ENCODE peak calls at places on chromosomes 6 and 20, in six cellular contexts. One of them, this sample, is unnamed.

GRCh38 chr6:7237653-7238190 is 75.3 kb downstream of the SSR1 start:
- DNase-seq in nucleus accumbens: no peak
- DNase-seq in EH: no peak
- DNase-seq in hypothalamus: no peak
- DNase-seq in IMR-90: peak
- DNase-seq in DND-41: no peak
- DNase-seq in this sample: no peak

GRCh38 chr6:112481256-112481655 is 134.1 kb downstream of the RFPL4B start:
- DNase-seq in nucleus accumbens: no peak
- DNase-seq in EH: no peak
- DNase-seq in hypothalamus: no peak
- DNase-seq in IMR-90: no peak
- DNase-seq in DND-41: no peak
- DNase-seq in this sample: no peak

GRCh38 chr20:14955396-14955795 is 618.0 kb upstream of the FLRT3 start:
- DNase-seq in nucleus accumbens: no peak
- DNase-seq in EH: no peak
- DNase-seq in hypothalamus: no peak
- DNase-seq in IMR-90: no peak
- DNase-seq in DND-41: no peak
- DNase-seq in this sample: peak

GRCh38 chr20:20821496-20822260 is 109.2 kb upstream of the RALGAPA2 start:
- DNase-seq in nucleus accumbens: no peak
- DNase-seq in EH: no peak
- DNase-seq in hypothalamus: no peak
- DNase-seq in IMR-90: no peak
- DNase-seq in DND-41: no peak
- DNase-seq in this sample: no peak

GRCh38 chr20:50729925-50730764 is 1.2 kb upstream of the PARD6B start:
- DNase-seq in nucleus accumbens: no peak
- DNase-seq in EH: peak
- DNase-seq in hypothalamus: no peak
- DNase-seq in IMR-90: no peak
- DNase-seq in DND-41: no peak
- DNase-seq in this sample: no peak

GRCh38 chr20:46226602-46227001 is 81.7 kb downstream of the CDH22 start:
- DNase-seq in nucleus accumbens: no peak
- DNase-seq in EH: peak
- DNase-seq in hypothalamus: no peak
- DNase-seq in IMR-90: peak
- DNase-seq in DND-41: no peak
- DNase-seq in this sample: peak

GRCh38 chr20:13809855-13810254 is 25.0 kb downstream of the NDUFAF5 start:
- DNase-seq in nucleus accumbens: no peak
- DNase-seq in EH: no peak
- DNase-seq in hypothalamus: no peak
- DNase-seq in IMR-90: no peak
- DNase-seq in DND-41: no peak
- DNase-seq in this sample: no peak

GRCh38 chr6:56914791-56915658 is 39.9 kb upstream of the BEND6 start:
- DNase-seq in nucleus accumbens: peak
- DNase-seq in EH: peak
- DNase-seq in hypothalamus: peak
- DNase-seq in IMR-90: no peak
- DNase-seq in DND-41: no peak
- DNase-seq in this sample: no peak

GRCh38 chr20:2109425-2110210 is 8.0 kb downstream of the STK35 start:
- DNase-seq in nucleus accumbens: peak
- DNase-seq in EH: peak
- DNase-seq in hypothalamus: peak
- DNase-seq in IMR-90: no peak
- DNase-seq in DND-41: no peak
- DNase-seq in this sample: peak

GRCh38 chr20:35257175-35257909 is 20.6 kb downstream of the MMP24OS start:
- DNase-seq in nucleus accumbens: no peak
- DNase-seq in EH: peak
- DNase-seq in hypothalamus: no peak
- DNase-seq in IMR-90: peak
- DNase-seq in DND-41: no peak
- DNase-seq in this sample: no peak

GRCh38 chr6:142944126-142945066 is 580 bp downstream of the HIVEP2 start:
- DNase-seq in nucleus accumbens: peak
- DNase-seq in EH: peak
- DNase-seq in hypothalamus: peak
- DNase-seq in IMR-90: peak
- DNase-seq in DND-41: peak
- DNase-seq in this sample: peak

GRCh38 chr20:60238992-60239655 is 280.9 kb downstream of the CDH26 start:
- DNase-seq in nucleus accumbens: no peak
- DNase-seq in EH: peak
- DNase-seq in hypothalamus: no peak
- DNase-seq in IMR-90: no peak
- DNase-seq in DND-41: peak
- DNase-seq in this sample: no peak

GRCh38 chr6:139654309-139654708 is 279.9 kb upstream of the CITED2 start:
- DNase-seq in nucleus accumbens: no peak
- DNase-seq in EH: no peak
- DNase-seq in hypothalamus: no peak
- DNase-seq in IMR-90: no peak
- DNase-seq in DND-41: no peak
- DNase-seq in this sample: no peak

GRCh38 chr6:95578106-95578410 is 723 bp downstream of the MANEA start:
- DNase-seq in nucleus accumbens: no peak
- DNase-seq in EH: peak
- DNase-seq in hypothalamus: no peak
- DNase-seq in IMR-90: peak
- DNase-seq in DND-41: no peak
- DNase-seq in this sample: peak

GRCh38 chr6:115551510-115551909 is 509.2 kb downstream of the FRK start:
- DNase-seq in nucleus accumbens: peak
- DNase-seq in EH: no peak
- DNase-seq in hypothalamus: peak
- DNase-seq in IMR-90: no peak
- DNase-seq in DND-41: no peak
- DNase-seq in this sample: no peak

GRCh38 chr20:12093062-12093796 is 175.5 kb downstream of the BTBD3 start:
- DNase-seq in nucleus accumbens: no peak
- DNase-seq in EH: no peak
- DNase-seq in hypothalamus: no peak
- DNase-seq in IMR-90: no peak
- DNase-seq in DND-41: no peak
- DNase-seq in this sample: no peak

GRCh38 chr20:53752971-53753879 is 159.6 kb upstream of the ZNF217 start:
- DNase-seq in nucleus accumbens: no peak
- DNase-seq in EH: peak
- DNase-seq in hypothalamus: no peak
- DNase-seq in IMR-90: peak
- DNase-seq in DND-41: no peak
- DNase-seq in this sample: peak

GRCh38 chr6:67630146-67630545 is 1004.9 kb upstream of the ADGRB3 start:
- DNase-seq in nucleus accumbens: no peak
- DNase-seq in EH: peak
- DNase-seq in hypothalamus: no peak
- DNase-seq in IMR-90: peak
- DNase-seq in DND-41: no peak
- DNase-seq in this sample: peak

GRCh38 chr6:53154794-53155193 is 6.2 kb upstream of the GCM1 start:
- DNase-seq in nucleus accumbens: no peak
- DNase-seq in EH: no peak
- DNase-seq in hypothalamus: no peak
- DNase-seq in IMR-90: no peak
- DNase-seq in DND-41: no peak
- DNase-seq in this sample: no peak

GRCh38 chr20:4509825-4510522 is 211.7 kb upstream of the PRND start:
- DNase-seq in nucleus accumbens: no peak
- DNase-seq in EH: peak
- DNase-seq in hypothalamus: no peak
- DNase-seq in IMR-90: peak
- DNase-seq in DND-41: no peak
- DNase-seq in this sample: no peak

GRCh38 chr6:1002989-1003388 is 308.9 kb upstream of the FOXQ1 start:
- DNase-seq in nucleus accumbens: no peak
- DNase-seq in EH: no peak
- DNase-seq in hypothalamus: no peak
- DNase-seq in IMR-90: no peak
- DNase-seq in DND-41: no peak
- DNase-seq in this sample: no peak

GRCh38 chr6:8329592-8329991 is 105.8 kb downstream of the SLC35B3 start:
- DNase-seq in nucleus accumbens: no peak
- DNase-seq in EH: no peak
- DNase-seq in hypothalamus: no peak
- DNase-seq in IMR-90: no peak
- DNase-seq in DND-41: no peak
- DNase-seq in this sample: no peak

GRCh38 chr6:34161857-34162515 is 16.1 kb upstream of the GRM4 start:
- DNase-seq in nucleus accumbens: no peak
- DNase-seq in EH: no peak
- DNase-seq in hypothalamus: no peak
- DNase-seq in IMR-90: no peak
- DNase-seq in DND-41: no peak
- DNase-seq in this sample: no peak

GRCh38 chr6:167113047-167113446 is 9.8 kb upstream of the CCR6 start:
- DNase-seq in nucleus accumbens: no peak
- DNase-seq in EH: no peak
- DNase-seq in hypothalamus: no peak
- DNase-seq in IMR-90: no peak
- DNase-seq in DND-41: no peak
- DNase-seq in this sample: no peak

GRCh38 chr6:45426251-45426650 is 48.5 kb upstream of the SUPT3H start:
- DNase-seq in nucleus accumbens: no peak
- DNase-seq in EH: no peak
- DNase-seq in hypothalamus: no peak
- DNase-seq in IMR-90: no peak
- DNase-seq in DND-41: no peak
- DNase-seq in this sample: no peak

GRCh38 chr20:3781153-3781910 is at the start of gene SPEF1:
- DNase-seq in nucleus accumbens: peak
- DNase-seq in EH: peak
- DNase-seq in hypothalamus: peak
- DNase-seq in IMR-90: peak
- DNase-seq in DND-41: peak
- DNase-seq in this sample: peak

GRCh38 chr6:121857551-121857950 is 422.1 kb downstream of the GJA1 start:
- DNase-seq in nucleus accumbens: no peak
- DNase-seq in EH: peak
- DNase-seq in hypothalamus: no peak
- DNase-seq in IMR-90: peak
- DNase-seq in DND-41: no peak
- DNase-seq in this sample: peak

GRCh38 chr20:33890557-33890956 is 79.4 kb downstream of the CHMP4B start:
- DNase-seq in nucleus accumbens: no peak
- DNase-seq in EH: peak
- DNase-seq in hypothalamus: no peak
- DNase-seq in IMR-90: no peak
- DNase-seq in DND-41: no peak
- DNase-seq in this sample: no peak

GRCh38 chr6:18047406-18047805 is 60.0 kb upstream of the KIF13A start:
- DNase-seq in nucleus accumbens: no peak
- DNase-seq in EH: peak
- DNase-seq in hypothalamus: no peak
- DNase-seq in IMR-90: peak
- DNase-seq in DND-41: no peak
- DNase-seq in this sample: no peak

GRCh38 chr6:133764011-133764812 is 124.7 kb upstream of the TCF21 start:
- DNase-seq in nucleus accumbens: no peak
- DNase-seq in EH: peak
- DNase-seq in hypothalamus: no peak
- DNase-seq in IMR-90: peak
- DNase-seq in DND-41: no peak
- DNase-seq in this sample: peak

This sample was measured in amniotic epithelial cell.